ENCODE peak calls at places on chromosomes 11 and 22, in nine cellular contexts. P is Caco-2; J is left ventricle myocardium inferior; X is frontal cortex; Q is skeletal muscle cell; O is NCI-H1105; R is T-helper 9 cell; U is amniotic stem cell; B is naive thymus-derived CD8-positive, alpha-beta T cell. E is an unnamed sample.

GRCh38 chr11:75850787-75851186 is 35.8 kb downstream of the UVRAG start:
- DNase-seq in R (no peak), J (no peak), Q (no peak), B (no peak), O (no peak), U (no peak), X (no peak), P (no peak), E (no peak)

GRCh38 chr22:27168681-27169080 is 511.3 kb downstream of the MIAT start:
- DNase-seq in Q (no peak), P (no peak), U (no peak), X (no peak), J (no peak), R (no peak), B (no peak), O (no peak), E (no peak)

GRCh38 chr11:34354782-34355181 is 3.0 kb downstream of the ABTB2 start:
- DNase-seq in P (no peak), B (no peak), U (no peak), J (no peak), R (no peak), O (no peak), X (no peak), Q (no peak), E (no peak)

GRCh38 chr22:37177221-37177620 is 10.8 kb downstream of the C1QTNF6 start:
- DNase-seq in O (no peak), U (no peak), B (no peak), P (no peak), Q (no peak), R (no peak), X (no peak), J (no peak), E (no peak)

GRCh38 chr11:46380340-46381045 is 976 bp upstream of the MDK start:
- DNase-seq in B (peak; percentile 47), Q (no peak), J (peak; percentile 76), P (peak; percentile 84), O (peak; percentile 72), R (peak; percentile 44), U (no peak), X (peak; percentile 79), E (peak; percentile 69)

GRCh38 chr11:75352417-75353206 is 1.2 kb upstream of the ARRB1 start:
- DNase-seq in U (no peak), B (no peak), Q (no peak), R (peak; percentile 16), X (no peak), P (no peak), J (no peak), O (peak; percentile 67), E (no peak)

GRCh38 chr11:45355706-45356041 is 69.5 kb upstream of the SYT13 start:
- DNase-seq in B (no peak), U (no peak), O (no peak), R (no peak), J (no peak), X (no peak), Q (no peak), P (no peak), E (no peak)

GRCh38 chr11:133663135-133663534 is 130.8 kb upstream of the OPCML start:
- DNase-seq in J (no peak), R (no peak), B (no peak), O (no peak), X (no peak), U (no peak), Q (no peak), P (no peak), E (no peak)

GRCh38 chr22:44410396-44411056 is 87.5 kb downstream of the RTL6 start:
- DNase-seq in B (no peak), J (peak; percentile 28), U (no peak), X (no peak), P (no peak), O (no peak), Q (no peak), R (no peak), E (no peak)

GRCh38 chr11:28384418-28384817 is 276.2 kb downstream of the METTL15 start:
- DNase-seq in R (no peak), O (no peak), X (no peak), B (no peak), J (no peak), Q (peak; percentile 59), U (peak; percentile 57), P (no peak), E (no peak)

GRCh38 chr11:30017467-30017895 is 651 bp upstream of the KCNA4 start:
- DNase-seq in R (no peak), U (no peak), P (no peak), X (no peak), B (no peak), J (no peak), O (no peak), Q (no peak), E (no peak)

GRCh38 chr11:78476066-78476465 is 58.4 kb upstream of the GAB2 start:
- DNase-seq in O (no peak), B (no peak), J (no peak), Q (no peak), U (no peak), X (no peak), P (no peak), R (no peak), E (no peak)

GRCh38 chr22:27850000-27850465 is 48.5 kb upstream of the MN1 start:
- DNase-seq in J (peak; percentile 41), U (no peak), B (no peak), Q (no peak), O (no peak), P (no peak), X (no peak), R (no peak), E (no peak)

GRCh38 chr11:21710791-21711190 is 482.1 kb upstream of the ANO5 start:
- DNase-seq in B (no peak), O (peak; percentile 75), P (no peak), U (no peak), R (no peak), J (no peak), Q (no peak), X (no peak), E (no peak)

GRCh38 chr11:86041975-86042378 is 26.9 kb downstream of the PICALM start:
- DNase-seq in P (peak; percentile 91), Q (peak; percentile 69), X (peak; percentile 50), R (no peak), U (peak; percentile 61), O (peak; percentile 65), B (peak; percentile 77), J (no peak), E (peak; percentile 54)

GRCh38 chr11:2582958-2583604 is 116.7 kb downstream of the KCNQ1OT1 start:
- DNase-seq in R (no peak), B (no peak), P (no peak), O (no peak), Q (no peak), U (no peak), X (no peak), J (peak; percentile 9), E (no peak)